ENCODE peak calls at places on chromosomes 5 and 9, in six cellular contexts. Z is NCI-H1092, M is midbrain, T is NCI-H82, U is cardiac muscle cell, V is left kidney. O is an unnamed sample.

GRCh38 chr9:87147803-87148202 is 200.5 kb upstream of the GAS1 start:
- DNase-seq in Z (no peak), M (no peak), T (no peak), U (no peak), V (no peak), O (peak; percentile 16)

GRCh38 chr9:83132768-83133167 is 69.8 kb upstream of the RASEF start:
- DNase-seq in Z (no peak), M (no peak), T (no peak), U (no peak), V (no peak), O (no peak)

GRCh38 chr5:66057239-66057638 is 86.9 kb upstream of the SREK1 start:
- DNase-seq in Z (no peak), M (no peak), T (no peak), U (no peak), V (no peak), O (no peak)

GRCh38 chr5:135376961-135377621 is 21.9 kb downstream of the MACROH2A1 start:
- DNase-seq in Z (no peak), M (no peak), T (no peak), U (no peak), V (peak; percentile 18), O (no peak)

GRCh38 chr9:81610739-81611107 is 78.6 kb downstream of the TLE1 start:
- DNase-seq in Z (no peak), M (no peak), T (no peak), U (no peak), V (no peak), O (no peak)

GRCh38 chr5:97094579-97095317 is 47.7 kb downstream of the LIX1 start:
- DNase-seq in Z (no peak), M (no peak), T (no peak), U (no peak), V (no peak), O (no peak)

GRCh38 chr5:9930156-9930555 is 300.0 kb upstream of the TAS2R1 start:
- DNase-seq in Z (no peak), M (no peak), T (no peak), U (no peak), V (no peak), O (no peak)

GRCh38 chr9:114953917-114954316 is 23.5 kb upstream of the TNFSF8 start:
- DNase-seq in Z (no peak), M (peak; percentile 11), T (no peak), U (peak; percentile 90), V (no peak), O (no peak)

GRCh38 chr5:180175015-180175431 is 34.0 kb downstream of the RASGEF1C start:
- DNase-seq in Z (no peak), M (no peak), T (no peak), U (no peak), V (no peak), O (no peak)

GRCh38 chr9:132163457-132163875 is 1.6 kb downstream of the NTNG2 start:
- DNase-seq in Z (no peak), M (no peak), T (peak; percentile 47), U (no peak), V (peak; percentile 63), O (no peak)

GRCh38 chr9:132648685-132649084 is 21.1 kb downstream of the DDX31 start:
- DNase-seq in Z (no peak), M (no peak), T (no peak), U (no peak), V (no peak), O (no peak)

GRCh38 chr9:304519-305185 is 90.0 kb downstream of the DOCK8 start:
- DNase-seq in Z (no peak), M (no peak), T (no peak), U (no peak), V (peak; percentile 51), O (no peak)

GRCh38 chr9:76866689-76867088 is 39.2 kb downstream of the PRUNE2 start:
- DNase-seq in Z (no peak), M (no peak), T (no peak), U (peak; percentile 78), V (peak; percentile 47), O (no peak)

GRCh38 chr9:128114326-128115186 is 13.0 kb downstream of the PTGES2 start:
- DNase-seq in Z (no peak), M (no peak), T (no peak), U (no peak), V (peak; percentile 83), O (no peak)

GRCh38 chr9:127185181-127185580 is 62.7 kb upstream of the ANGPTL2 start:
- DNase-seq in Z (no peak), M (no peak), T (no peak), U (no peak), V (no peak), O (no peak)

GRCh38 chr5:891837-892389 is 688 bp downstream of the BRD9 start:
- DNase-seq in Z (no peak), M (peak; percentile 12), T (peak; percentile 22), U (peak; percentile 30), V (no peak), O (peak; percentile 13)

GRCh38 chr5:87069974-87070608 is 197.6 kb upstream of the RASA1 start:
- DNase-seq in Z (no peak), M (peak; percentile 50), T (no peak), U (peak; percentile 81), V (peak; percentile 27), O (no peak)

GRCh38 chr9:36716496-36716895 is 143.8 kb downstream of the MELK start:
- DNase-seq in Z (no peak), M (no peak), T (no peak), U (no peak), V (no peak), O (no peak)

O was measured in putamen.